ENCODE peak calls at places on chromosomes 5 and 9, in five cellular contexts. Y, P, E, N and W are unnamed samples.

GRCh38 chr9:13110766-13111400 is 168.6 kb downstream of the MPDZ start:
- DNase-seq in Y (peak), N (no peak), P (no peak), E (no peak), W (no peak)

GRCh38 chr9:116081437-116082110 is 72.0 kb upstream of the PAPPA start:
- DNase-seq in E (no peak), N (no peak), Y (no peak), P (no peak), W (no peak)

GRCh38 chr9:6383551-6384225 is 29.3 kb upstream of the UHRF2 start:
- DNase-seq in Y (no peak), P (no peak), E (peak), N (no peak), W (no peak)

GRCh38 chr5:135890296-135890695 is 5.3 kb downstream of the IL9 start:
- DNase-seq in P (no peak), E (no peak), Y (no peak), N (no peak), W (no peak)

GRCh38 chr5:143134269-143134668 is 269.2 kb downstream of the NR3C1 start:
- DNase-seq in P (no peak), N (no peak), Y (no peak), E (no peak), W (peak)

GRCh38 chr9:5630038-5630507 is 1.2 kb downstream of the RIC1 start:
- DNase-seq in Y (no peak), N (peak), E (peak), P (no peak), W (no peak)

GRCh38 chr5:81513982-81514381 is 120.0 kb upstream of the ACOT12 start:
- DNase-seq in N (no peak), P (no peak), E (no peak), Y (no peak), W (peak)

GRCh38 chr5:77140350-77140749 is 53.3 kb upstream of the ZBED3 start:
- DNase-seq in N (no peak), E (no peak), P (no peak), Y (no peak), W (no peak)

GRCh38 chr5:15718411-15719178 is 218.6 kb downstream of the FBXL7 start:
- DNase-seq in P (no peak), E (no peak), Y (no peak), N (no peak), W (no peak)

GRCh38 chr5:111948517-111948916 is 191.5 kb upstream of the NREP start:
- DNase-seq in P (no peak), N (no peak), Y (no peak), E (peak), W (peak)

GRCh38 chr9:135522931-135523330 is 1.7 kb downstream of the LCN1 start:
- DNase-seq in E (no peak), P (no peak), N (no peak), Y (no peak), W (no peak)

GRCh38 chr5:135934939-135935338 is 19.8 kb downstream of the LECT2 start:
- DNase-seq in E (peak), N (no peak), P (no peak), Y (no peak), W (no peak)

DNA sequence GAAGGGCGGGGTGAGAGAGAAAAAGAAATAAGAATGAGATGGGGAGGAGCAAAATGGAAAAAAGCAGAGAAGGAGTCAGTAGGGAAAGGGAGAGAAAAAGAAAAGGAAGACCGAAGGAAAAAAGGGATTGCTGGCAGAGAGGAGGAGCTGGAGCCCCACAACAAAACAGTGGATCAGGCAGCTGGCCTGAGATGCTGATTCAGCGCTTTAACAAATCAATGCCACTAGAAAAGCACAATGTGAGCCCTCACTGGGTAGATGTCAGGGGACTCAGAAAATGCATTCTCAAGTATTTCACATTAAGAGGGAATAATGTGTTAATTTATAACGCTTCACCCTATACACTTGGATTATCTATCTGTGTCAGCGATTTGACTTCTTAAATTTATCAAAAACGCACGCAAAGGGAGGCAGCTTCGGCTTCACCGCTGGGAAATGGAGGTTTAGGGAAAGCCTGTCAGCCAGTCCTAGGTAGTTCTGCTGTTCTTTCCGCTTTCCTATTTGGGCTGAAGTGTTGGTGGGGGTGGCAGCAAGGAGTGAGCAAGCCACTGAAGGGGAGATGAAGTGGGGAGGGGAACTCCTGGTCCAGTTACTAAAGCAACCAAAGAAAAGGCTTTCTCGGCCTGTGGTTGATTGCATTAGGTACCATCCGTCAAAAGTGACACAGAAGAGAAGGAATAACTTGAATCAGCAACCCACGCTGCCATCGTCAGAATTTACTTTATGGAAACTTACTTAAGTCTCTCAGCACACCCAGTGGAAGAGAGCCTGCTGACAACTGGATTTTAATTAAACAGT is 161.6 kb downstream of the BNC2 start:
- DNase-seq in E (no peak), Y (no peak), N (no peak), P (peak), W (no peak)
- TF ChIP-seq CTCF in E (no peak), Y (no peak), N (no peak), P (no peak), W (no peak)

GRCh38 chr5:3216386-3216785 is 379.2 kb upstream of the IRX1 start:
- DNase-seq in P (no peak), Y (no peak), E (no peak), N (no peak), W (no peak)
- TF ChIP-seq CTCF in P (no peak), Y (no peak), E (no peak), N (no peak), W (no peak)

GRCh38 chr5:57036621-57037160 is 84.8 kb upstream of the MIER3 start:
- DNase-seq in N (no peak), E (no peak), P (no peak), Y (no peak), W (no peak)

GRCh38 chr5:57035955-57036354 is 84.0 kb upstream of the MIER3 start:
- DNase-seq in P (no peak), N (no peak), Y (no peak), E (no peak), W (no peak)

GRCh38 chr5:57033503-57033902 is 81.6 kb upstream of the MIER3 start:
- DNase-seq in P (no peak), Y (no peak), E (peak), N (no peak), W (no peak)

GRCh38 chr5:57034517-57034916 is 82.6 kb upstream of the MIER3 start:
- DNase-seq in P (no peak), N (no peak), E (no peak), Y (no peak), W (no peak)

GRCh38 chr5:57037355-57037754 is 85.4 kb upstream of the MIER3 start:
- DNase-seq in E (no peak), P (no peak), Y (no peak), N (no peak), W (peak)
- TF ChIP-seq CTCF in E (no peak), P (no peak), Y (no peak), N (no peak), W (no peak)

GRCh38 chr9:137960496-137960895 is 82.9 kb downstream of the CACNA1B start:
- DNase-seq in E (no peak), Y (no peak), N (no peak), P (no peak), W (no peak)
- TF ChIP-seq CTCF in E (no peak), Y (no peak), N (no peak), P (peak), W (no peak)

GRCh38 chr9:128923493-128923883 is 2.7 kb downstream of the PHYHD1 start:
- DNase-seq in P (no peak), E (no peak), Y (no peak), N (no peak), W (no peak)

GRCh38 chr9:128929560-128929959 is 8.8 kb downstream of the PHYHD1 start:
- DNase-seq in P (no peak), E (no peak), N (no peak), Y (no peak), W (no peak)

GRCh38 chr9:128921881-128922763 is 1.3 kb downstream of the PHYHD1 start:
- DNase-seq in N (no peak), E (peak), Y (peak), P (peak), W (no peak)

GRCh38 chr9:128928624-128929023 is 7.8 kb downstream of the PHYHD1 start:
- DNase-seq in P (no peak), E (no peak), Y (no peak), N (no peak), W (no peak)

GRCh38 chr9:128927731-128928411 is 7.1 kb downstream of the PHYHD1 start:
- DNase-seq in Y (peak), P (peak), E (no peak), N (peak), W (peak)
- TF ChIP-seq CTCF in Y (peak), P (peak), E (peak), N (peak), W (peak)

GRCh38 chr5:173413476-173413982 is 85.3 kb upstream of the STC2 start:
- DNase-seq in Y (no peak), E (no peak), P (no peak), N (no peak), W (no peak)

GRCh38 chr5:173408946-173409345 is 80.7 kb upstream of the STC2 start:
- DNase-seq in E (no peak), P (no peak), N (no peak), Y (no peak), W (no peak)

GRCh38 chr5:173410459-173411233 is 82.4 kb upstream of the STC2 start:
- DNase-seq in Y (no peak), P (no peak), N (no peak), E (no peak), W (no peak)

GRCh38 chr5:173412566-173412965 is 84.4 kb upstream of the STC2 start:
- DNase-seq in E (no peak), P (no peak), Y (no peak), N (no peak), W (no peak)

GRCh38 chr5:173412151-173412550 is 83.9 kb upstream of the STC2 start:
- DNase-seq in P (no peak), Y (no peak), N (no peak), E (no peak), W (no peak)
- TF ChIP-seq CTCF in P (no peak), Y (no peak), N (no peak), E (no peak), W (no peak)

GRCh38 chr9:121658591-121658990 is 7.2 kb downstream of the DAB2IP start:
- DNase-seq in N (no peak), P (no peak), E (no peak), Y (no peak), W (no peak)

GRCh38 chr9:121660367-121660766 is 8.9 kb downstream of the DAB2IP start:
- DNase-seq in N (no peak), E (no peak), Y (no peak), P (no peak), W (no peak)

GRCh38 chr9:121660876-121661275 is 9.4 kb downstream of the DAB2IP start:
- DNase-seq in N (no peak), E (no peak), P (no peak), Y (no peak), W (no peak)

GRCh38 chr9:121656941-121657340 is 5.5 kb downstream of the DAB2IP start:
- DNase-seq in E (no peak), P (no peak), Y (no peak), N (no peak), W (no peak)

DNA sequence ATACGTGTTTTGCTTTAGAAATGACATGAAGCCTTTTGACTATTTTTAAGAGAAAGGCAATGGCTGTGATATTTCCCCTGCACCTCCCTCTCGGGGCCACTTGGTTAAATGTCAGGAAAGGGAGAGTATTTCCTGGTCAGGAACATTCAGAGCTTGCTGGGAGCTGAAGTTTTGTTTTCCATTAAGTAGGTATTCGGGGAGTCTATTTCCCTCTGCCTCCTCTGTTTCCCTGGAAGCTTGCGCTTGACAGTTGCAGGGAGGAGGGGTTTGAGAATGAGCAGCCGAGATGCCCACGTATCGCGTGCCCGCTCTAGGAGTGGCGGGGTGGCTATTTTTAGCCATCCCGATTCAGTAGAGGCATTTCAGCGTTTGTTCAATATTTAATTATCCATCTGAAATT is 6.7 kb downstream of the DAB2IP start:
- DNase-seq in N (no peak), P (no peak), Y (no peak), E (no peak), W (no peak)
- TF ChIP-seq CTCF in N (no peak), P (no peak), Y (no peak), E (no peak), W (no peak)

DNA sequence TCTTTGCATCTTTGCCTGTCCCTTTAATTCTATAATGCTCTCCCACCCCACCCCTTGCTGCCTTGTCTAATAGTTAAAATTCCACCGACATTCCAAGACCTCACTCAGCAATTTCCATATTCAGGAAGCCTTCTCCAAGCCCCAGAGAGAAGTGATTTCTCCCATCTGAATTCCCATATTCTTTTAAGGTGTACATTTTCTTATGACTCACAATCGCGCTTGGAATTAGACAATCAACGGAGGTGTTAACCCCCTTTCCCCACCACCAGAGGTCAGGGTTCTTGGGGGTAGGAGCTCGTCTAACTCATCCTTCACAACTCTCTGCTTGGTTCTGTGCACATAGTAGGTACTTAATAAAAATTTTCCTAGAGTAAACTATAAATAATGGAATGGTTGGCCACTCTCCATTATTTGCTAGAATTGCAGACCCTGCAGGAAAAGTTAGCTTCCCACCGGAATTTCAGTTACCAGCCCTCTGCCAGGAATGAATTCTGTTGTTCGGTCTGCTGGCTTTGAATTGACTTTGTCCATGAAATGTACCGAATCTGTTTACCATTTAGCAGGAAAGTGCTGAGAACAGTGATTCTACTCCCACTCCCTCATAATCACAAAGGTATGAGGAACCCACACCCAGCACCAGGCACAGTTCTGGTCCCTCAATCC is 5.0 kb downstream of the KCNIP1 start:
- DNase-seq in E (no peak), Y (no peak), N (no peak), P (no peak), W (no peak)
- TF ChIP-seq CTCF in E (no peak), Y (no peak), N (no peak), P (peak), W (no peak)

GRCh38 chr5:78612227-78613150 is 36.1 kb downstream of the LHFPL2 start:
- DNase-seq in P (no peak), Y (no peak), E (no peak), N (no peak), W (no peak)

GRCh38 chr5:78610633-78611032 is 37.9 kb downstream of the LHFPL2 start:
- DNase-seq in P (no peak), N (no peak), E (no peak), Y (no peak), W (no peak)

GRCh38 chr5:78607864-78608263 is 40.7 kb downstream of the LHFPL2 start:
- DNase-seq in P (no peak), E (no peak), Y (no peak), N (no peak), W (no peak)

GRCh38 chr5:78611161-78611605 is 37.4 kb downstream of the LHFPL2 start:
- DNase-seq in N (no peak), E (no peak), Y (no peak), P (no peak), W (no peak)

DNA sequence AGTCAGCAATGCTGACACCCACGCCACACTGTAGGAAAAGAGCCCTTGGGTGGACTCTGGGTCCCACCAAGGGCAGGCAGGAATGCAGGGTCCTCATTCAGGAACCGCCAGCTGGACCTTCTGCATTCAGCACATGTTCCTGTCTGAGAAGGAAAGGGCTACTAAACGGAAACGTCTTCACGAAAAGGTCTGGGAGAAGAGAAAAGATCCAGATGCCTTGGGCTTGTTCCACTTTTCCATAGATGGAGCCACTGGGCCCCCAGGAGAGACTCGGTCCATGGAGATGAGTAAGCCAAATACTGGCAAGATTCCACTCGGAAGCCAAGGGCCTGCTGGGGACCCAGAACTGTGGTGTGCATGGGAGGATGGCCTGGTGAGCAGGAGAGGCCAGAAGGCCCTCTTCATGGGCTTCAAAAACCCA is 38.4 kb downstream of the LHFPL2 start:
- DNase-seq in N (no peak), E (no peak), Y (no peak), P (no peak), W (no peak)
- TF ChIP-seq CTCF in N (no peak), E (no peak), Y (no peak), P (no peak), W (no peak)